ENCODE peak calls at places on chromosomes 11 and 22, in four cellular contexts. O is HepG2, D is GM12878, R is K562. N is an unnamed sample.

GRCh38 chr11:95453616-95454118 is 222.7 kb upstream of the SESN3 start:
- DNase-seq in O (no peak), D (no peak), R (peak), N (no peak)

GRCh38 chr11:77141475-77141874 is 13.4 kb downstream of the MYO7A start:
- DNase-seq in O (no peak), D (no peak), R (no peak), N (no peak)

GRCh38 chr11:39011822-39012221 is 2413.8 kb upstream of the RAG2 start:
- DNase-seq in O (no peak), D (no peak), R (no peak), N (no peak)

GRCh38 chr22:42786606-42787356 is 66.1 kb upstream of the A4GALT start:
- DNase-seq in O (no peak), D (no peak), R (no peak), N (no peak)

GRCh38 chr11:67055812-67056211 is 835 bp upstream of the RHOD start:
- DNase-seq in O (no peak), D (no peak), R (no peak), N (no peak)

GRCh38 chr11:15106201-15106965 is 8.3 kb upstream of the INSC start:
- DNase-seq in O (no peak), D (no peak), R (peak), N (no peak)

GRCh38 chr22:39220450-39220849 is 24.3 kb downstream of the PDGFB start:
- DNase-seq in O (no peak), D (no peak), R (no peak), N (no peak)

GRCh38 chr11:35622070-35622469 is 3.8 kb downstream of the FJX1 start:
- DNase-seq in O (peak), D (no peak), R (no peak), N (no peak)

GRCh38 chr11:35357893-35358292 is 61.5 kb downstream of the SLC1A2 start:
- DNase-seq in O (no peak), D (no peak), R (no peak), N (no peak)

GRCh38 chr11:69839516-69839915 is 20.3 kb upstream of the FGF3 start:
- DNase-seq in O (no peak), D (no peak), R (no peak), N (no peak)

GRCh38 chr22:46068908-46069481 is 81.3 kb upstream of the PPARA start:
- DNase-seq in O (no peak), D (no peak), R (no peak), N (no peak)

GRCh38 chr11:13891911-13892310 is 70.6 kb upstream of the SPON1 start:
- DNase-seq in O (no peak), D (no peak), R (no peak), N (no peak)

GRCh38 chr22:49618689-49618953 is 209.1 kb downstream of the BRD1 start:
- DNase-seq in O (no peak), D (no peak), R (no peak), N (no peak)

GRCh38 chr11:75100314-75100713 is 3.6 kb upstream of the OR2AT4 start:
- DNase-seq in O (no peak), D (peak), R (peak), N (no peak)

GRCh38 chr22:38298312-38299000 is 18.8 kb downstream of the CSNK1E start:
- DNase-seq in O (no peak), D (no peak), R (no peak), N (peak)

GRCh38 chr11:46639197-46639839 is 22.0 kb downstream of the ATG13 start:
- DNase-seq in O (no peak), D (no peak), R (no peak), N (no peak)

GRCh38 chr22:45972868-45973212 is 4.1 kb downstream of the WNT7B start:
- DNase-seq in O (no peak), D (no peak), R (no peak), N (no peak)

GRCh38 chr22:45318558-45319318 is 9.0 kb downstream of the FAM118A start:
- DNase-seq in O (no peak), D (peak), R (no peak), N (no peak)

GRCh38 chr11:35239476-35240075 is 100.6 kb downstream of the CD44 start:
- DNase-seq in O (no peak), D (no peak), R (no peak), N (no peak)

GRCh38 chr11:120256178-120256577 is 16.2 kb downstream of the POU2F3 start:
- DNase-seq in O (no peak), D (no peak), R (no peak), N (no peak)

GRCh38 chr11:123145220-123145619 is 49.8 kb downstream of the CLMP start:
- DNase-seq in O (peak), D (no peak), R (no peak), N (no peak)

GRCh38 chr11:123137496-123138270 is 57.4 kb downstream of the CLMP start:
- DNase-seq in O (no peak), D (no peak), R (no peak), N (no peak)

GRCh38 chr11:67053896-67054850 is 2.5 kb upstream of the RHOD start:
- DNase-seq in O (peak), D (no peak), R (peak), N (peak)

GRCh38 chr11:112511271-112511670 is 250.6 kb upstream of the PLET1 start:
- DNase-seq in O (no peak), D (no peak), R (no peak), N (no peak)

DNA sequence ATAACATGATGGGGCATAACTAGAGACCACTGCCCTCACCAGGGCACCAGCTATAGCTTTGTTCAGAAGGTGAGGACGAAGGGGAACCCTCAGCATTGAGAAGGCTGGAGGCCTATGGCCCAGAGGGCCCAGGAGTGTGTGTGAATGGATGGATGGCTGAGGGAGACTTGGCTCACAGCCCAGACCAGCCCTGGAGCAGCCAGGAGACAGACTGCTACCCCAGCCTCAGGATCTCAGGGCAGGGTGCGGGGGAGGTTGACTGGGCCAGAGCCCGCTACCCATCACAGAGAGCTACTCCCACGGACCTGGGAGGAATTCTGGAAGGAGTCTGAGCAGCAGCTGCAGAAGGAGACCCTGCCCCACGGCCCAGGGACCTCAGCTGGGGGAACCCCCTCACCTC is 5.5 kb upstream of the CSDC2 start:
- DNase-seq in O (no peak), D (no peak), R (no peak), N (no peak)
- TF ChIP-seq BHLHE40 in O (no peak), D (no peak), R (no peak), N (no peak)

GRCh38 chr11:43579919-43580276 is 100.6 kb upstream of the HSD17B12 start:
- DNase-seq in O (no peak), D (no peak), R (no peak), N (no peak)

GRCh38 chr11:43582024-43582836 is 98.3 kb upstream of the HSD17B12 start:
- DNase-seq in O (no peak), D (no peak), R (no peak), N (no peak)

GRCh38 chr11:43581370-43582023 is 99.0 kb upstream of the HSD17B12 start:
- DNase-seq in O (no peak), D (no peak), R (no peak), N (peak)

GRCh38 chr11:43579171-43579918 is 101.2 kb upstream of the HSD17B12 start:
- DNase-seq in O (no peak), D (no peak), R (peak), N (peak)

GRCh38 chr11:43580735-43581369 is 99.7 kb upstream of the HSD17B12 start:
- DNase-seq in O (no peak), D (no peak), R (peak), N (peak)
- TF ChIP-seq SP1 in O (no peak), D (no peak), R (no peak), N (no peak)

GRCh38 chr11:26556582-26556981 is 15.5 kb downstream of the MUC15 start:
- DNase-seq in O (no peak), D (no peak), R (no peak), N (no peak)

GRCh38 chr11:26553182-26553581 is 18.9 kb downstream of the MUC15 start:
- DNase-seq in O (no peak), D (no peak), R (no peak), N (no peak)

GRCh38 chr11:26557666-26558065 is 14.4 kb downstream of the MUC15 start:
- DNase-seq in O (no peak), D (no peak), R (no peak), N (no peak)

GRCh38 chr11:26558191-26558590 is 13.9 kb downstream of the MUC15 start:
- DNase-seq in O (no peak), D (no peak), R (no peak), N (no peak)
- TF ChIP-seq FOXK2 in O (no peak), D (no peak), R (no peak), N (no peak)

GRCh38 chr22:32018056-32018455 is 25.0 kb upstream of the SLC5A1 start:
- DNase-seq in O (no peak), D (no peak), R (no peak), N (no peak)

GRCh38 chr22:32016081-32016480 is 27.0 kb upstream of the SLC5A1 start:
- DNase-seq in O (no peak), D (no peak), R (no peak), N (no peak)

DNA sequence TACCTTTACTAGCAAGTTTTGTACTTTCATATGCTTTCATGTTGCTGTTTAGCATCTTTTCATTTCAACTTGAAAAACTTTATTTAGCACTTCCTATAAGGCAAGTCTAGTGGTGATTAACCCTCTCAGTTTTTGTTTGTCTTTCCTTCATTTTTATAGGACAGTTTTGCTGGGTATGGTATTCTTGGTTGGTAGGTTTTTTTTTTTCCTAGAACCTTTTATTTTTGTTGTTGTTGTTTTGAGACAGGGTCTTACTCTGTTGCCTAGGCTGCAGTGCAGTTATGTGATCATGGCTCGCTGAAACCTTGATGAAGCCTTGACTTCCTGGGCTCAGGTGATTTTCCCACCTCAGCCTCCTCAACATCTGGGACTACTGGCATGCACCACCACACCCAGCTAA is 29.9 kb upstream of the SLC5A1 start:
- DNase-seq in O (no peak), D (no peak), R (no peak), N (no peak)
- TF ChIP-seq BHLHE40 in O (no peak), D (no peak), R (no peak), N (no peak)

GRCh38 chr11:61796127-61796526 is 3.4 kb downstream of the FEN1 start:
- DNase-seq in O (no peak), D (no peak), R (no peak), N (no peak)

GRCh38 chr11:61794579-61794978 is 1.9 kb downstream of the FEN1 start:
- DNase-seq in O (no peak), D (no peak), R (no peak), N (no peak)

GRCh38 chr11:61793829-61794204 is 1.1 kb downstream of the FEN1 start:
- DNase-seq in O (no peak), D (no peak), R (no peak), N (no peak)

GRCh38 chr11:61797263-61797944 is 4.7 kb downstream of the FEN1 start:
- DNase-seq in O (peak), D (peak), R (peak), N (peak)

GRCh38 chr11:61795459-61795858 is 2.7 kb downstream of the FEN1 start:
- DNase-seq in O (no peak), D (no peak), R (no peak), N (no peak)
- TF ChIP-seq SP1 in O (no peak), D (no peak), R (no peak), N (no peak)

DNA sequence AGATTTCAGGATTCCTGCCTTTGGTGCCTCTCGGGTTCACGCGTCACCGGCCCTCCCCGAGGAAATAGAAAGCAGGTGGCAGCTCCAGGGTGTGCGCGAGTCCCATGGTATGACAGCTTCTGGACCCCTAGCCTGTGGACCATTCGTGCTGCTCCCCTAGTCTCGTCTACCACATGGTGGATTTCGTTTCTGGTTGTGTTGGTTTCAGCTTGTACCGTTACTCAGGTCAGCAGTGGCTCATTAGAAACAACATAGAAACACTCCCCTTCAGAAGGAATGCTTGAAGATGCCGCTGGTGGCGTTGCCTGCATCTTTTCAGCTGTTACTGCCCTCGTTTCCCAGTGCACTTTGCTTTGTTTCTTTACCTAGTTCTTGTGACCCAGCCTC is 705 bp downstream of the TTC17 start:
- DNase-seq in O (peak), D (peak), R (peak), N (peak)
- TF ChIP-seq FOXK2 in O (no peak), D (no peak), R (peak), N (no peak)